ENCODE peak calls at places on chromosomes 6 and 20, in five cellular contexts. M is cardiac muscle cell; R is fibroblast of mammary gland; A is activated CD4-positive, alpha-beta T cell treated with anti-CD3 and anti-CD28 coated beads, Interleukin-2, amount 50 U/mL, for 1 hour; I is stimulated activated CD4-positive, alpha-beta T cell treated with anti-CD3 and anti-CD28 coated beads, Interleukin-1b, Interleukin-23, amount 100 ng/mL, for 24 hours. X is an unnamed sample.

GRCh38 chr6:42315991-42316378 is 98.3 kb upstream of the MRPS10 start:
- DNase-seq in A (no peak), R (peak), I (no peak), M (peak), X (no peak)

GRCh38 chr20:24241466-24241865 is 228.0 kb upstream of the SYNDIG1 start:
- DNase-seq in M (no peak), A (no peak), R (no peak), I (no peak), X (no peak)

GRCh38 chr6:169162968-169163903 is 90.4 kb downstream of the THBS2 start:
- DNase-seq in A (no peak), R (peak), I (no peak), M (peak), X (no peak)

GRCh38 chr6:75893776-75894152 is 144.7 kb downstream of the MYO6 start:
- DNase-seq in I (no peak), M (peak), A (no peak), R (no peak), X (no peak)

GRCh38 chr6:163960128-163960527 is 545.6 kb downstream of the QKI start:
- DNase-seq in I (no peak), R (no peak), A (no peak), M (no peak), X (no peak)

GRCh38 chr6:35327349-35328027 is 14.9 kb upstream of the PPARD start:
- DNase-seq in A (peak), M (peak), I (peak), R (peak), X (peak)

GRCh38 chr6:83258517-83258916 is 65.4 kb downstream of the RWDD2A start:
- DNase-seq in M (peak), I (no peak), A (no peak), R (no peak), X (no peak)

GRCh38 chr6:6587696-6588063 is 840 bp upstream of the LY86 start:
- DNase-seq in I (no peak), R (no peak), A (no peak), M (no peak), X (no peak)

GRCh38 chr20:18988701-18989100 is 175.1 kb downstream of the SCP2D1 start:
- DNase-seq in I (no peak), R (no peak), A (no peak), M (no peak), X (no peak)

GRCh38 chr6:12555267-12555666 is 161.3 kb upstream of the PHACTR1 start:
- DNase-seq in M (peak), I (no peak), R (peak), A (no peak), X (no peak)

GRCh38 chr20:21202284-21202683 is 76.4 kb downstream of the KIZ start:
- DNase-seq in I (no peak), M (peak), A (no peak), R (peak), X (no peak)

GRCh38 chr20:58524814-58525213 is 9.6 kb upstream of the APCDD1L start:
- DNase-seq in I (no peak), R (peak), M (peak), A (no peak), X (no peak)

GRCh38 chr6:79040083-79040482 is 38.0 kb downstream of the PHIP start:
- DNase-seq in I (no peak), R (peak), M (peak), A (no peak), X (no peak)

GRCh38 chr6:143745160-143746133 is 67.7 kb downstream of the PHACTR2 start:
- DNase-seq in R (peak), A (no peak), I (no peak), M (peak), X (no peak)